ENCODE peak calls at places on chromosomes 6 and 20, in eight cellular contexts. F, K, W, N, B, Q, J and T are unnamed samples.
A peak's percentile ranks its signal among the peaks of the same experiment; 100 is the strongest.

GRCh38 chr6:32116674-32117073 is 7.5 kb upstream of the TNXB start:
- DNase-seq in F (no peak), K (no peak), W (no peak), N (no peak), B (peak; percentile 62), Q (no peak), J (no peak), T (no peak)

GRCh38 chr20:40305303-40305702 is 383.7 kb downstream of the MAFB start:
- DNase-seq in F (no peak), K (no peak), W (no peak), N (no peak), B (no peak), Q (no peak), J (no peak), T (no peak)

GRCh38 chr6:113328886-113329381 is 528.2 kb upstream of the MARCKS start:
- DNase-seq in F (no peak), K (peak; percentile 92), W (no peak), N (peak; percentile 12), B (no peak), Q (no peak), J (no peak), T (no peak)

GRCh38 chr6:106973841-106974336 is 640 bp downstream of the CD24 start:
- DNase-seq in F (no peak), K (no peak), W (no peak), N (no peak), B (peak; percentile 50), Q (peak; percentile 45), J (no peak), T (no peak)

GRCh38 chr20:52191132-52191435 is 495 bp downstream of the ZFP64 start:
- DNase-seq in F (no peak), K (no peak), W (no peak), N (peak; percentile 27), B (no peak), Q (no peak), J (no peak), T (no peak)

GRCh38 chr20:50421356-50422340 is 88.5 kb upstream of the PTPN1 start:
- DNase-seq in F (no peak), K (no peak), W (no peak), N (peak; percentile 35), B (no peak), Q (no peak), J (no peak), T (no peak)

GRCh38 chr6:132763269-132763668 is 5.6 kb upstream of the VNN2 start:
- DNase-seq in F (no peak), K (peak; percentile 4), W (no peak), N (no peak), B (peak; percentile 22), Q (no peak), J (no peak), T (no peak)

GRCh38 chr6:130893277-130893676 is 66.1 kb downstream of the SMLR1 start:
- DNase-seq in F (no peak), K (no peak), W (no peak), N (no peak), B (no peak), Q (no peak), J (no peak), T (no peak)

GRCh38 chr20:39310363-39311037 is 348.4 kb downstream of the DHX35 start:
- DNase-seq in F (no peak), K (no peak), W (no peak), N (no peak), B (no peak), Q (no peak), J (no peak), T (no peak)

GRCh38 chr6:127420558-127420957 is 38.6 kb downstream of the KIAA0408 start:
- DNase-seq in F (no peak), K (peak; percentile 93), W (no peak), N (peak; percentile 96), B (peak; percentile 64), Q (peak; percentile 17), J (no peak), T (no peak)

GRCh38 chr6:116278853-116279231 is 888 bp downstream of the TSPYL1 start:
- DNase-seq in F (no peak), K (peak; percentile 67), W (no peak), N (peak; percentile 62), B (no peak), Q (peak; percentile 23), J (no peak), T (no peak)

GRCh38 chr6:116280161-116280959 is 630 bp upstream of the TSPYL1 start:
- DNase-seq in F (no peak), K (peak; percentile 28), W (no peak), N (peak; percentile 30), B (no peak), Q (no peak), J (no peak), T (no peak)

GRCh38 chr6:116280960-116281316 is 1.2 kb upstream of the TSPYL1 start:
- DNase-seq in F (no peak), K (no peak), W (no peak), N (no peak), B (no peak), Q (no peak), J (no peak), T (no peak)

GRCh38 chr6:116278478-116278822 is 1.3 kb downstream of the TSPYL1 start:
- DNase-seq in F (no peak), K (no peak), W (no peak), N (no peak), B (no peak), Q (no peak), J (no peak), T (no peak)

DNA sequence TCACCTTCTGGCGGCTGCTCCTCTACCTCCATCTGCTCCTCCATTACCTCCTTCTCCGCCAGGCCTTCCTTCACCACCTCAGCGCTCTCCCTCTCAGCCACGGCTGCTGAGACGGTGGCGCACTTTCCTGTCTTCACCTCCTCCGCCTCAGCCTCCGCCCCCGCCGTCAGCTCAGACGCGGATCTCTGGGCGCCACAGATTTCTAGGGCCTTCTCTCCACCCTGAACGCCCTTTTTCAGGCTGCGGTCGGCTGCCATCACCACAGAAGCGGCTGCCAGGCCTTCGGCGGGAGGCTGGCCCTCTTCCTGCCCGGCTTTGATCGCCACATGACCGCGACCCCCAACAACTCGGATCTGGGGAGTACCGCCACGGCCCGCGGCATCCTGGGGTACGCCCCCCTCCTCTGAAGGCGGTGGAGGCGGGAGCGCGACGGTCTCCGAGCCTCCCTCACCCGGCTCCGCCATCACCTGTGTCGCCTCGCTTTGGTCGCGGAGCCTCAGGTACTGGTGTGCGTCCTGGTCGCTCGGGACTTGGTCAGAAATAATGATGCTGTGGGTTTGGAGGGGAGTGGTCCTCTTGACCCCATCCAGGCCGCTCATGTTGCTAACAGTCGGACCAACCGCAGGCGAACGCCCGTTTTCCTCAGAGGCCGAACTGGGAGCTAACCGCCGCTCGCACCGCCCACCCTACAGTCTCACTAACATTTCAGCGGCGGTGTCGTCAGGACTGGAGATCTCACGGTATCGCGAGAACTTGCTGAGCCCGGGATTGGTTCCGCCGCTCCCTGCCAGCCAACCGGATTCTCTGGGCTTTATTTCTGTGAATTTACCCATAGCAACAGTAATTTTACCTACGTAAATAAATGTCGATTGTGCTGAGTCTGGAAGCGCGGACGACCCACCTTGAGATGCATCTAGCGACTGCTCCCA is at the start of gene TSPYL1:
- DNase-seq in F (peak; percentile 95), K (peak; percentile 98), W (peak; percentile 97), N (peak; percentile 97), B (peak; percentile 94), Q (peak; percentile 94), J (peak; percentile 84), T (peak; percentile 87)
- TF ChIP-seq CTCF in F (no peak), K (peak; percentile 9), W (no peak), N (no peak), B (no peak), Q (no peak), J (no peak), T (no peak)

GRCh38 chr6:89299451-89299850 is 15.6 kb downstream of the GABRR2 start:
- DNase-seq in F (no peak), K (no peak), W (no peak), N (peak; percentile 31), B (peak; percentile 32), Q (no peak), J (no peak), T (no peak)
- TF ChIP-seq CTCF in F (peak; percentile 76), K (peak; percentile 20), W (no peak), N (peak; percentile 21), B (no peak), Q (no peak), J (no peak), T (peak; percentile 18)

GRCh38 chr20:49386848-49387605 is 95.4 kb downstream of the KCNB1 start:
- DNase-seq in F (no peak), K (no peak), W (no peak), N (no peak), B (no peak), Q (no peak), J (no peak), T (no peak)

GRCh38 chr20:49385471-49385870 is 97.0 kb downstream of the KCNB1 start:
- DNase-seq in F (no peak), K (peak; percentile 50), W (no peak), N (peak; percentile 45), B (peak; percentile 53), Q (no peak), J (no peak), T (no peak)

GRCh38 chr20:49387606-49387939 is 94.9 kb downstream of the KCNB1 start:
- DNase-seq in F (no peak), K (no peak), W (no peak), N (no peak), B (no peak), Q (no peak), J (no peak), T (no peak)

GRCh38 chr20:49381558-49382493 is 100.6 kb downstream of the KCNB1 start:
- DNase-seq in F (no peak), K (peak; percentile 87), W (no peak), N (peak; percentile 59), B (peak; percentile 23), Q (no peak), J (peak; percentile 24), T (no peak)

DNA sequence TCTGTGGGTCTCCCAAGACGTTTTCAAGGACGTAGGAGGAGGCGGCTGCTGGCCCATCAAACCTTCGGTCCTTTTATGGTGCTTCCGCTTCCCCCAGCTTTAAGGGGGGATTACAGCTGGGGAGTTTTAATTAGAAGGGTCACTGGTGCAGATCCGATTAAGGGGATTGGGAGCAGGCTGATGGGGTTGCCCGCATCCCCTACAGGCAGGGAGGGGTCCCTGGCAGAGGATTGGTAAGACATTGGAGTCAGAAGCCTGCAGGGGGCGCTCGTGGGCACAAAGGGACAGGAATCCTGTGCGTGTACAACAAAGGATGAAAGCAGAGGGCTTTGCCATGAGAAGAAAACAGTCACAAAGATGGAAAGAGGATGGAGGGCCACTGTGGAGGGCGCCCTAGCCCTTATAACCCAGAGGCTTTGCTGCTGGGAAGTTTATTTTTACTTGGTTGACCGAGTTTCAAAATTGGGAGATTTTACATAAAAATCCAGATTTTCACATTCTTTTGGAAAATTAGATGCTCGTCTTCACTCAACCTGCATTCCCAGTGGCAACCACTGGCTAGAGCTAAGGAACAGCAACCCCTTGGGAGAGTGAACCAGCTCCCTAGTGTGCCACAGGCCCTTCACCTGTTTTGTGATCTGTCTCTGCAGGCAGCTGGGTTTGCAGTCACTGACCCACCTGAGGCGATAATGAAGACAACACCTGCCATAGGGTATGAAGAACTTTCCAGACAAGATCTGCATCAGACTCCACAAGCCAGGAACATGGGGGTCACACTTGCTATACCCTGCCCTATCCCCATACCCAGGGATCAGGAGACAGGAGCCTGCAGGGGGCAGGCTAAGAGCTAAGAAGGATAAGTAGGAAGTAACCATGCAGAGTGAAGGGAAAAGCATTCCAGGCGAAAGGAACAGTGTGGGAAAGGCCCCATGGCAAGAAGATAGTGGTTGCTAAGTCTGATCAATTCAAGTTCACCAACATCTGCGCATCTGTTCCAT is 97.7 kb downstream of the KCNB1 start:
- DNase-seq in F (peak; percentile 98), K (peak; percentile 73), W (no peak), N (peak; percentile 59), B (peak; percentile 89), Q (peak; percentile 92), J (peak; percentile 70), T (peak; percentile 69)
- TF ChIP-seq CTCF in F (peak; percentile 77), K (peak; percentile 82), W (no peak), N (peak; percentile 71), B (peak; percentile 96), Q (peak; percentile 86), J (peak; percentile 78), T (peak; percentile 87)

GRCh38 chr20:2873010-2873746 is at the start of gene PTPRA:
- DNase-seq in F (peak; percentile 94), K (peak; percentile 93), W (peak; percentile 93), N (peak; percentile 90), B (peak; percentile 88), Q (peak; percentile 90), J (peak; percentile 83), T (peak; percentile 85)
- TF ChIP-seq CTCF in F (no peak), K (no peak), W (no peak), N (no peak), B (no peak), Q (no peak), J (peak; percentile 22), T (no peak)